ENCODE peak calls at places on chromosomes 3 and 15, in five cellular contexts. K is lower lobe of right lung, D is fibroblast of the aortic adventitia, Y is astrocyte of the cerebellum, C is heart right ventricle. N is an unnamed sample.

GRCh38 chr15:101470548-101471239 is 18.8 kb downstream of the PCSK6 start:
- DNase-seq in K (no peak), Y (no peak), D (no peak), C (no peak), N (no peak)

GRCh38 chr3:169479314-169479939 is 184.1 kb downstream of the MECOM start:
- DNase-seq in D (peak; percentile 47), C (no peak), K (no peak), Y (no peak), N (no peak)

GRCh38 chr3:9214599-9214998 is 34.8 kb downstream of the SRGAP3 start:
- DNase-seq in K (no peak), C (no peak), Y (peak; percentile 79), D (peak; percentile 78), N (no peak)

GRCh38 chr3:141076821-141077571 is 25.8 kb downstream of the SPSB4 start:
- DNase-seq in Y (no peak), C (peak; percentile 55), D (peak; percentile 12), K (peak; percentile 71), N (no peak)

GRCh38 chr15:40420071-40420713 is 14.6 kb downstream of the IVD start:
- DNase-seq in D (no peak), Y (no peak), C (peak; percentile 36), K (no peak), N (no peak)

GRCh38 chr15:66269326-66270090 is 16.0 kb upstream of the MEGF11 start:
- DNase-seq in D (no peak), C (no peak), K (no peak), Y (no peak), N (no peak)

GRCh38 chr3:157145566-157145965 is 14.4 kb downstream of the CCNL1 start:
- DNase-seq in C (no peak), D (no peak), K (no peak), Y (no peak), N (no peak)

GRCh38 chr3:138114431-138114918 is 933 bp downstream of the DZIP1L start:
- DNase-seq in D (peak; percentile 40), C (peak; percentile 10), K (no peak), Y (no peak), N (no peak)

GRCh38 chr3:45715945-45716344 is 26.7 kb downstream of the SACM1L start:
- DNase-seq in D (no peak), Y (no peak), K (no peak), C (no peak), N (no peak)

GRCh38 chr3:159280792-159281191 is 478.9 kb downstream of the MFSD1 start:
- DNase-seq in C (no peak), K (no peak), Y (no peak), D (no peak), N (no peak)

GRCh38 chr15:71743861-71744382 is 66.4 kb upstream of the NR2E3 start:
- DNase-seq in D (peak; percentile 65), C (peak; percentile 63), K (no peak), Y (peak; percentile 28), N (no peak)

GRCh38 chr15:63276342-63277043 is 912 bp upstream of the APH1B start:
- DNase-seq in C (no peak), D (peak; percentile 53), K (no peak), Y (no peak), N (no peak)

GRCh38 chr3:126356373-126357298 is 572 bp downstream of the KLF15 start:
- DNase-seq in D (no peak), Y (no peak), C (no peak), K (peak; percentile 69), N (no peak)

GRCh38 chr15:79977431-79977940 is 6.5 kb upstream of the BCL2A1 start:
- DNase-seq in Y (no peak), C (peak; percentile 20), D (peak; percentile 21), K (peak; percentile 51), N (peak; percentile 79)

GRCh38 chr3:144114767-144115166 is 143.1 kb downstream of the DIPK2A start:
- DNase-seq in D (peak; percentile 7), Y (no peak), C (no peak), K (no peak), N (no peak)

GRCh38 chr3:32316976-32317375 is 74.7 kb upstream of the CMTM7 start:
- DNase-seq in D (no peak), C (no peak), Y (no peak), K (no peak), N (no peak)

GRCh38 chr3:184591789-184592188 is 30.2 kb downstream of the EPHB3 start:
- DNase-seq in C (no peak), Y (no peak), K (no peak), D (no peak), N (no peak)

GRCh38 chr3:124833710-124834332 is 53.3 kb downstream of the ITGB5 start:
- DNase-seq in D (no peak), C (no peak), Y (no peak), K (no peak), N (no peak)

GRCh38 chr3:42771271-42771670 is 1.8 kb downstream of the CCDC13 start:
- DNase-seq in K (no peak), D (no peak), Y (no peak), C (no peak), N (no peak)

GRCh38 chr3:42778644-42779043 is 5.6 kb upstream of the CCDC13 start:
- DNase-seq in K (no peak), D (peak; percentile 69), C (no peak), Y (no peak), N (no peak)

GRCh38 chr3:42773409-42773751 is 327 bp upstream of the CCDC13 start:
- DNase-seq in C (no peak), Y (no peak), K (no peak), D (no peak), N (no peak)

GRCh38 chr3:42769477-42770131 is 3.4 kb downstream of the CCDC13 start:
- DNase-seq in Y (no peak), C (no peak), D (no peak), K (no peak), N (no peak)

GRCh38 chr3:42772670-42773408 is at the start of gene CCDC13:
- DNase-seq in K (peak; percentile 97), D (peak; percentile 79), C (peak; percentile 97), Y (peak; percentile 55), N (peak; percentile 92)
- H3K4me3 ChIP-seq in K (peak within 1 kb of the TSS; percentile 58), D (peak within 1 kb of the TSS; percentile 68), C (peak within 1 kb of the TSS; percentile 60), Y (peak within 1 kb of the TSS; percentile 56), N (peak within 1 kb of the TSS; percentile 70)

DNA sequence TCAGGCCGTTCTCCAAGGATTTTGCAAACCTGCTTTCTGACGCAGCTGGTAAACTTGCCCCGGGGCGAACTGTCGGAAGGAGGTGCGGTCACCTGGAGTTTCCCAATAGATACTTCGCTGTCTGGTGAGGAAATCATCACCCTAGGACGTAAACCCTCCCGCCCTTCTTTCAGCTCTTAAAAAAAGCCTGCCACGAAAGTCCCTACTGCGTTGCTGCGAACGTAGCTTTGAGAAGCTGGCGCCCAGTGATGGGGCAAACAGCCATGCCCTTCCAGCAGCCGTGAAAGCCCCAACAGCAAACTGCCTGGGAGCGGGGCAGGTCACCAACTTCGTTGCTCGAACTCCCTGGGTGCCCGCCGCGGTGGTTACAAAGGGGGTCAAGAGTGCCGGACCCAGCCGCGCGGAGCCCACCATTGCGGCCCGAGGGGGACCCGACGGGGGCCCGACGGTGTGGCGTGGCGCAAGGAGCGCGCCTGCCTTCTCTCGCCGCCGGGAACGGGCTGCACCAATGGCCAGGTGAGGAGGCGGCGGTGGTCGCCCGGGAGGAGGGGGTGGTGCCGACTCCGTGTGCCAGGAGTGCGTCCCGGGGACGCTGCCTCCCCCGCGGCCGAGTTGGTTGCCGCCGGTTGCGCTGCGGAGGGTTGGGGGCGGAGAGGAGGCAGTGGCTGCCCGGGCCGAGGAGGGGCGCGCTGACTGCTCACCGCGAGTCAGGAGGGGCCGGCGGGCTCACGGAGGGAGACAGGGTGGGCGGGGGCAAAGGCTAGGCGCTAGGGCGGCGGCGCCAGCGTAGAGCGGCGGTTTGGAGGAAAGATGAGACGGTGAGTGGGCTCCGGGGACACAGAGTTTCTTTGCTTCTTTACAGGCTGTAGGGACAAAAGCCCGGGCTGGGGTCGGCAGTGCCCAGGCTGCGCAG is at the start of gene PHLDB2:
- DNase-seq in D (peak; percentile 79), K (peak; percentile 67), C (peak; percentile 88), Y (peak; percentile 53), N (peak; percentile 27)
- TF ChIP-seq CTCF in D (peak; percentile 15), K (no peak), C (no peak), Y (peak; percentile 13), N (no peak)

GRCh38 chr3:117035785-117036184 is 326.2 kb downstream of the TUSC7 start:
- DNase-seq in D (no peak), K (no peak), Y (no peak), C (no peak), N (no peak)
- H3K4me3 ChIP-seq in D (no peak overlapping the region), K (no peak overlapping the region), Y (no peak overlapping the region), C (no peak overlapping the region), N (no peak overlapping the region)

DNA sequence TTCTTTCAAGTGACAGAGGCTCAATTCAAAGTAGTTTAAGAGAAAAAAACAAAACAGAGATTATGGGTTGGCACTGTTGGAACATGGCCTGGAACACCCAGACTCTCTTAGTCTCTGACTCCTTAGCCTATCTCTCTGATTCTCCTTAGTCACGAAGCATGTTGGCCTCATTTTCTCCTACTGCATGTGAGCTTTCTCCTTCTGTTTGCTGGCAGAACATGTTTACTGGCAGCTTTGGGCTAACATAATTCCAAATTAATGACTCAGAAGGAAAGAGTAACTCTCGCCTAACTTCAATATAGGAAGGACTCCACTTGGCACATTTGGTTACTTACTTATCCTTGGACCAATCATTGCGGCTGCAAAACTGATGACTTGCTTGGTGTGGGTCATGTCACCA is 21.7 kb upstream of the CCDC39 start:
- DNase-seq in C (no peak), K (no peak), Y (no peak), D (peak; percentile 75), N (no peak)
- TF ChIP-seq CTCF in C (no peak), K (no peak), Y (no peak), D (no peak), N (no peak)

DNA sequence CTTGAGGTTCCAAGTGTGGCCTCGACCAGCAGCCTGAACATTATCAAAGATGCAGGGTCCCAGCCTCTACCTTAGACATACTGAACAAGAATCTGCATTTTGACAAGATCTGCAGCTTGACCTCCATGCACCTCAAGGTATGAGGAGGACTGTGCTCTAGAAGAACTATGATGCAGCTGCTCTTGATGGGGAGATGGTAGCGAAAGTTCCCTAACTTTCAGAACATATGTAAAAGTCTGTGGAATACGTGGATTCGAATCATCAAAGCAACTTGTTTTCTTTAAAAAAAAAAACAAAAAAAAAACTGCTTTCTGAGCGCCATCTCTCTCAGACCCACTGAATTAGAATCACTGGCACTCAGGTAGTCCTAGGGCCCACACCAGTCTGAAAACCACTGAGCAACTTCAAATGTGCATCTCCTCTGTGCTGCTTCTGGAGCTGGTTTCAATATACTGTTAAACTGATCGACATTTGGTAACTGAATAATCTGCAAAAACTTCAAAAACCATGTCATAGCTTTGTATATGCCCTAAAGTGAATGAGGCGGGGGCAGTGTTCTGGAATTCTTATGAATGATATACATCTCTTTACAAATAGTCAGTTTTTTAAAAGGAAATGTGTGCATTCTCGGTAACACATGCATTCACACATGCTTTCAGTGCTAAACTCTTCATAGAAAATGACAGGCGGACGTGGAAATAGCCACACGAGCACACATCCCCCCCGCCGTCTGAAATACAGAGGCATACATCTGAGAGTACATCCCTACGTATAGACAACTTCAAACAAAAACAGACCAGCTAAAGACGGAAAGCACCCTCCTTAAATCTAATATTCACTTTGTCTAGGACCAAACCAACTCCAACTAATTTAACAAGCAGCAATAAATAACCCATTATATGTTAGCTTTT is 128.8 kb downstream of the FOXP1 start:
- DNase-seq in Y (no peak), C (no peak), D (no peak), K (no peak), N (no peak)
- H3K4me3 ChIP-seq in Y (no peak overlapping the region), C (no peak overlapping the region), D (no peak overlapping the region), K (no peak overlapping the region), N (no peak overlapping the region)

DNA sequence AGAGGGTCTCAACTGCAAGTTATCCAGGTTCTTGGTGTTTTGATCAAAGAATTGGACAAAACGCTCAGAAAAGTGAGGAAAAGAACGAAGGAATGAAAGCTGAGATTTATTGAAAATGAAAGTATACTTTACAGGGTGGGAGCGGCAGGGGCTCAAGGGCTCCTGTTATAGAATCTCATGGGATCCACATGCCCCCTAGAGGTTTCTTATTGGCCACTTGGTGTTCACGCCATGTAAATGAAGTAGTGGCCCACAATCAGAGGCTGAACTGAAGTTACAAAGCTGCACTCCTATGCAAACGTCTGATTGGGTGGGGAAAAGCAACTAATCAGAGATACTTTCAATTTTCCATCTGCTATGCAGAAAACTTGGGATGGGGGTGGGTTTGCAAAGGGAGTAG is 216.7 kb downstream of the PTPRG start:
- DNase-seq in C (no peak), D (no peak), K (no peak), Y (no peak), N (no peak)
- TF ChIP-seq CTCF in C (no peak), D (no peak), K (no peak), Y (no peak), N (peak; percentile 14)

N was measured in GM06990.